ENCODE peak calls at places on chromosomes 2 and 18, in eight cellular contexts. Z is aorta; A is SJSA1; M is activated T-cell treated with anti-CD3 and anti-CD28 coated beads for 24 hours; S is activated CD8-positive, alpha-beta memory T cell treated with anti-CD3 and anti-CD28 coated beads, Interleukin-2, amount 50 U/mL, for 4 hours; Q is breast epithelium; I is lower leg skin; N is activated CD8-positive, alpha-beta T cell treated with anti-CD3 and anti-CD28 coated beads, Interleukin-2, amount 10 ng/mL, durations not matched to agents 7 days and 5 days. R is an unnamed sample.

GRCh38 chr2:98637401-98638144 is 29.2 kb downstream of the UNC50 start:
- DNase-seq in S (peak), Q (no peak), M (peak), A (no peak), I (no peak), Z (no peak), N (peak), R (no peak)

GRCh38 chr2:37614061-37614802 is 57.2 kb downstream of the CDC42EP3 start:
- DNase-seq in Q (no peak), N (no peak), M (no peak), Z (peak), S (no peak), I (no peak), A (no peak), R (peak)

GRCh38 chr2:144508162-144508765 is 11.7 kb downstream of the ZEB2 start:
- DNase-seq in I (peak), A (peak), Z (no peak), N (no peak), Q (no peak), M (no peak), S (no peak), R (no peak)

GRCh38 chr2:195686564-195686963 is 29.5 kb downstream of the SLC39A10 start:
- DNase-seq in Z (no peak), A (no peak), Q (no peak), S (no peak), I (no peak), M (no peak), N (no peak), R (no peak)

GRCh38 chr2:23651187-23651983 is 266.4 kb downstream of the KLHL29 start:
- DNase-seq in Q (no peak), M (no peak), I (no peak), S (no peak), Z (no peak), A (no peak), N (no peak), R (peak)

GRCh38 chr18:79586436-79587297 is 92.9 kb upstream of the CTDP1 start:
- DNase-seq in Z (peak), I (peak), N (no peak), A (no peak), Q (peak), S (peak), M (no peak), R (no peak)

GRCh38 chr2:163697846-163698637 is 37.8 kb downstream of the FIGN start:
- DNase-seq in N (no peak), Q (no peak), A (no peak), Z (no peak), M (no peak), I (no peak), S (no peak), R (no peak)

GRCh38 chr2:235291464-235291863 is 202.4 kb upstream of the AGAP1 start:
- DNase-seq in A (no peak), S (no peak), M (no peak), I (no peak), N (no peak), Z (no peak), Q (no peak), R (no peak)

GRCh38 chr2:160472839-160473251 is 20.8 kb downstream of the RBMS1 start:
- DNase-seq in I (no peak), Q (no peak), S (no peak), N (no peak), Z (no peak), A (peak), M (no peak), R (no peak)

GRCh38 chr2:120283649-120284048 is 31.0 kb downstream of the RALB start:
- DNase-seq in M (no peak), A (peak), S (no peak), I (no peak), N (no peak), Z (no peak), Q (no peak), R (no peak)

GRCh38 chr2:7691961-7692656 is 774.9 kb downstream of the RNF144A start:
- DNase-seq in S (no peak), Z (no peak), N (no peak), A (no peak), Q (no peak), I (no peak), M (no peak), R (no peak)

GRCh38 chr2:173990970-173991819 is 26.0 kb upstream of the SP3 start:
- DNase-seq in I (peak), M (no peak), N (no peak), S (no peak), Q (peak), Z (peak), A (no peak), R (no peak)

GRCh38 chr2:6506311-6507258 is 359.1 kb downstream of the CMPK2 start:
- DNase-seq in Z (no peak), M (no peak), A (peak), N (no peak), S (no peak), Q (no peak), I (no peak), R (no peak)

GRCh38 chr18:57430166-57430958 is 4.8 kb upstream of the ONECUT2 start:
- DNase-seq in A (no peak), M (no peak), I (no peak), S (no peak), Z (no peak), Q (no peak), N (no peak), R (no peak)

GRCh38 chr2:42141687-42142475 is 27.3 kb upstream of the EML4 start:
- DNase-seq in I (peak), Z (peak), Q (no peak), N (no peak), S (no peak), A (peak), M (no peak), R (no peak)

GRCh38 chr2:176446718-176447414 is 177.6 kb downstream of the MTX2 start:
- DNase-seq in A (peak), Q (no peak), I (no peak), M (no peak), N (no peak), S (no peak), Z (no peak), R (no peak)

GRCh38 chr2:232584238-232584637 is 33.7 kb downstream of the EIF4E2 start:
- DNase-seq in I (no peak), N (no peak), Z (no peak), S (no peak), Q (no peak), M (no peak), A (no peak), R (no peak)

GRCh38 chr2:124333789-124334188 is 308.7 kb downstream of the CNTNAP5 start:
- DNase-seq in A (no peak), Z (no peak), S (no peak), M (no peak), I (no peak), Q (no peak), N (no peak), R (no peak)

GRCh38 chr2:63692002-63692606 is 103.3 kb downstream of the MDH1 start:
- DNase-seq in S (no peak), N (peak), Q (no peak), M (peak), A (peak), Z (no peak), I (no peak), R (no peak)

GRCh38 chr2:172070936-172071335 is 14.4 kb upstream of the DLX1 start:
- DNase-seq in A (no peak), I (no peak), M (no peak), S (no peak), Z (no peak), N (no peak), Q (no peak), R (no peak)

GRCh38 chr2:170711196-170711773 is 3.9 kb upstream of the SP5 start:
- DNase-seq in I (no peak), Q (no peak), Z (no peak), S (no peak), N (no peak), A (no peak), M (no peak), R (no peak)

GRCh38 chr2:216283038-216283900 is 89.0 kb downstream of the MARCHF4 start:
- DNase-seq in A (no peak), M (no peak), Z (no peak), I (no peak), Q (no peak), S (no peak), N (peak), R (no peak)

GRCh38 chr2:163884416-163884815 is 148.6 kb upstream of the FIGN start:
- DNase-seq in A (no peak), S (no peak), Q (no peak), I (no peak), N (no peak), M (no peak), Z (no peak), R (no peak)

GRCh38 chr2:152309352-152310214 is 25.4 kb upstream of the FMNL2 start:
- DNase-seq in I (no peak), Z (no peak), S (no peak), Q (no peak), M (no peak), N (no peak), A (no peak), R (no peak)

GRCh38 chr18:74334242-74334893 is 18.7 kb downstream of the C18orf63 start:
- DNase-seq in Z (no peak), S (no peak), M (no peak), A (no peak), Q (no peak), I (no peak), N (no peak), R (no peak)

GRCh38 chr2:210461401-210461800 is 15.2 kb downstream of the LANCL1 start:
- DNase-seq in M (no peak), I (no peak), N (no peak), Z (no peak), A (no peak), Q (no peak), S (no peak), R (no peak)

GRCh38 chr2:108968619-108969018 is 20.4 kb downstream of the EDAR start:
- DNase-seq in A (no peak), Z (no peak), M (no peak), Q (no peak), N (no peak), S (no peak), I (no peak), R (no peak)

GRCh38 chr2:175600024-175600831 is 401.8 kb downstream of the LNPK start:
- DNase-seq in Q (no peak), N (no peak), M (no peak), I (peak), S (no peak), A (peak), Z (no peak), R (peak)

GRCh38 chr2:65974067-65974723 is 460.7 kb upstream of the MEIS1 start:
- DNase-seq in Q (no peak), I (no peak), N (no peak), S (no peak), A (no peak), M (no peak), Z (no peak), R (no peak)

GRCh38 chr2:32591669-32592463 is 36.0 kb upstream of the TTC27 start:
- DNase-seq in S (no peak), Z (no peak), A (no peak), I (no peak), N (peak), M (no peak), Q (no peak), R (no peak)

GRCh38 chr2:38600242-38600891 is 2.4 kb downstream of the HNRNPLL start:
- DNase-seq in Q (no peak), S (no peak), I (no peak), N (no peak), M (no peak), Z (no peak), A (no peak), R (no peak)

GRCh38 chr2:15975676-15976075 is 35.3 kb downstream of the MYCN start:
- DNase-seq in I (no peak), Z (no peak), N (no peak), A (no peak), Q (no peak), S (no peak), M (no peak), R (no peak)

GRCh38 chr2:40348665-40349064 is 103.2 kb downstream of the SLC8A1 start:
- DNase-seq in Q (no peak), S (no peak), M (no peak), Z (no peak), I (no peak), A (no peak), N (no peak), R (no peak)

GRCh38 chr18:51039138-51040112 is 9.4 kb downstream of the SMAD4 start:
- DNase-seq in N (no peak), A (no peak), M (no peak), Z (no peak), S (no peak), Q (no peak), I (no peak), R (no peak)

GRCh38 chr18:67783215-67783946 is 266.9 kb upstream of the DSEL start:
- DNase-seq in S (no peak), I (no peak), Q (no peak), Z (no peak), M (no peak), A (peak), N (no peak), R (peak)

GRCh38 chr2:133418671-133419070 is 149.6 kb downstream of the NCKAP5 start:
- DNase-seq in M (no peak), Q (no peak), Z (no peak), N (no peak), I (no peak), S (no peak), A (peak), R (no peak)

GRCh38 chr2:235026137-235026536 is 74.3 kb downstream of the SH3BP4 start:
- DNase-seq in I (no peak), M (no peak), Z (no peak), A (peak), S (no peak), N (no peak), Q (no peak), R (peak)

R was measured in GM04504.